ENCODE peak calls at places on chromosomes 3 and 15, in five cellular contexts. M, V, N, Z and A are unnamed samples.

GRCh38 chr3:42264399-42265058 is 1.5 kb downstream of the CCK start:
- DNase-seq in Z (peak; percentile 63), M (no peak), V (peak; percentile 28), N (peak; percentile 12), A (peak; percentile 4)

GRCh38 chr15:91412529-91412928 is 312.5 kb downstream of the SV2B start:
- DNase-seq in M (no peak), Z (no peak), V (no peak), N (no peak), A (no peak)

GRCh38 chr3:116440196-116440595 is 5.1 kb downstream of the LSAMP start:
- DNase-seq in Z (no peak), N (peak; percentile 52), M (peak; percentile 35), V (peak; percentile 57), A (peak; percentile 18)

GRCh38 chr3:42750834-42751233 is 22.2 kb downstream of the CCDC13 start:
- DNase-seq in Z (peak; percentile 47), M (no peak), N (no peak), V (no peak), A (no peak)

GRCh38 chr3:57805263-57805662 is 49.2 kb downstream of the SLMAP start:
- DNase-seq in N (no peak), M (no peak), Z (no peak), V (no peak), A (no peak)

GRCh38 chr3:133871368-133872090 is 24.2 kb downstream of the RAB6B start:
- DNase-seq in N (no peak), Z (no peak), V (no peak), M (no peak), A (no peak)

GRCh38 chr3:4425707-4426106 is 41.4 kb downstream of the SUMF1 start:
- DNase-seq in V (no peak), Z (no peak), M (no peak), N (no peak), A (no peak)

GRCh38 chr15:49823987-49824538 is 203.2 kb downstream of the DTWD1 start:
- DNase-seq in N (no peak), V (peak; percentile 35), M (no peak), Z (no peak), A (no peak)

GRCh38 chr15:67680645-67681044 is 138.1 kb downstream of the MAP2K5 start:
- DNase-seq in M (peak; percentile 28), N (no peak), V (no peak), Z (no peak), A (no peak)

GRCh38 chr15:84947947-84948830 is 33.5 kb upstream of the PDE8A start:
- DNase-seq in Z (no peak), M (peak; percentile 82), V (peak; percentile 97), N (peak; percentile 95), A (peak; percentile 99)

GRCh38 chr3:149299938-149300791 is 33.3 kb downstream of the TM4SF18 start:
- DNase-seq in V (peak; percentile 98), M (peak; percentile 87), N (peak; percentile 84), Z (peak; percentile 78), A (peak; percentile 97)

GRCh38 chr3:185807455-185808068 is 17.3 kb downstream of the IGF2BP2 start:
- DNase-seq in M (peak; percentile 68), V (peak; percentile 99), Z (no peak), N (peak; percentile 60), A (peak; percentile 79)

GRCh38 chr15:95684126-95684525 is 646.4 kb upstream of the NR2F2 start:
- DNase-seq in N (no peak), V (no peak), Z (no peak), M (no peak), A (no peak)